ENCODE peak calls at places on chromosomes 11 and 22, in nine cellular contexts. U is A549; K is NCI-H1930; Q is uterus; B is neural crest cell; W is Caki2; C is stimulated activated naive CD4-positive, alpha-beta T cell treated with Interleukin-2 at 50 U/mL for 16 hours; G is GM12891; L is NCI-H1436. V is an unnamed sample.

GRCh38 chr11:131064373-131064991 is 148.2 kb upstream of the SNX19 start:
- DNase-seq in U (peak), K (peak), Q (no peak), B (peak), W (no peak), C (no peak), G (peak), L (peak), V (peak)

GRCh38 chr22:25896098-25896497 is 154.1 kb downstream of the MYO18B start:
- DNase-seq in U (peak), K (peak), Q (no peak), B (no peak), W (no peak), C (no peak), G (no peak), L (no peak), V (no peak)

GRCh38 chr11:11588243-11588642 is 33.6 kb downstream of the GALNT18 start:
- DNase-seq in U (no peak), K (no peak), Q (no peak), B (no peak), W (no peak), C (no peak), G (no peak), L (no peak), V (no peak)

GRCh38 chr22:27531782-27532530 is 269.6 kb downstream of the MN1 start:
- DNase-seq in U (peak), K (no peak), Q (no peak), B (no peak), W (peak), C (no peak), G (no peak), L (no peak), V (no peak)

GRCh38 chr22:24707477-24707816 is 67.1 kb downstream of the PIWIL3 start:
- DNase-seq in U (peak), K (peak), Q (no peak), B (no peak), W (no peak), C (no peak), G (no peak), L (no peak), V (no peak)

GRCh38 chr11:133955091-133955846 is 1.5 kb downstream of the IGSF9B start:
- DNase-seq in U (no peak), K (no peak), Q (peak), B (no peak), W (no peak), C (peak), G (no peak), L (peak), V (no peak)

GRCh38 chr11:115996808-115997188 is 492.6 kb upstream of the CADM1 start:
- DNase-seq in U (no peak), K (no peak), Q (no peak), B (no peak), W (no peak), C (no peak), G (no peak), L (no peak), V (no peak)

GRCh38 chr22:35489225-35489624 is 51.4 kb upstream of the RASD2 start:
- DNase-seq in U (no peak), K (no peak), Q (no peak), B (no peak), W (no peak), C (no peak), G (no peak), L (peak), V (no peak)

GRCh38 chr22:22168190-22168940 is 76.2 kb upstream of the VPREB1 start:
- DNase-seq in U (peak), K (peak), Q (no peak), B (no peak), W (peak), C (no peak), G (peak), L (peak), V (peak)

GRCh38 chr11:68976563-68976962 is 4.2 kb downstream of the MRGPRD start:
- DNase-seq in U (no peak), K (no peak), Q (no peak), B (no peak), W (no peak), C (no peak), G (no peak), L (no peak), V (no peak)

GRCh38 chr11:25612806-25613205 is 719.1 kb upstream of the ANO3 start:
- DNase-seq in U (no peak), K (no peak), Q (no peak), B (no peak), W (no peak), C (no peak), G (no peak), L (no peak), V (no peak)

GRCh38 chr22:23245799-23246136 is 65.5 kb downstream of the BCR start:
- DNase-seq in U (no peak), K (no peak), Q (no peak), B (no peak), W (no peak), C (no peak), G (no peak), L (no peak), V (no peak)

GRCh38 chr22:23283591-23284503 is 103.5 kb downstream of the BCR start:
- DNase-seq in U (no peak), K (no peak), Q (no peak), B (no peak), W (no peak), C (no peak), G (no peak), L (no peak), V (peak)

GRCh38 chr22:48760481-48761238 is 1067.0 kb downstream of the BRD1 start:
- DNase-seq in U (no peak), K (no peak), Q (no peak), B (peak), W (no peak), C (no peak), G (no peak), L (no peak), V (no peak)

GRCh38 chr11:128465946-128466688 is 121.2 kb downstream of the ETS1 start:
- DNase-seq in U (no peak), K (no peak), Q (no peak), B (no peak), W (no peak), C (no peak), G (no peak), L (no peak), V (no peak)

GRCh38 chr11:62710001-62710345 is 2.5 kb downstream of the GNG3 start:
- DNase-seq in U (no peak), K (no peak), Q (no peak), B (peak), W (no peak), C (no peak), G (no peak), L (no peak), V (no peak)

GRCh38 chr11:96203567-96204365 is 139.2 kb downstream of the MAML2 start:
- DNase-seq in U (no peak), K (no peak), Q (no peak), B (no peak), W (no peak), C (no peak), G (no peak), L (no peak), V (no peak)

GRCh38 chr11:102323542-102324261 is 6.4 kb downstream of the BIRC3 start:
- DNase-seq in U (no peak), K (no peak), Q (no peak), B (no peak), W (no peak), C (no peak), G (no peak), L (no peak), V (no peak)

GRCh38 chr11:422249-422656 is 7.5 kb upstream of the SIGIRR start:
- DNase-seq in U (no peak), K (no peak), Q (no peak), B (no peak), W (no peak), C (no peak), G (no peak), L (no peak), V (no peak)

GRCh38 chr11:2566223-2567025 is 121.6 kb downstream of the KCNQ1 start:
- DNase-seq in U (no peak), K (no peak), Q (no peak), B (no peak), W (no peak), C (no peak), G (no peak), L (no peak), V (no peak)

GRCh38 chr11:64747961-64748715 is 4.2 kb upstream of the RASGRP2 start:
- DNase-seq in U (no peak), K (no peak), Q (peak), B (no peak), W (no peak), C (no peak), G (no peak), L (no peak), V (no peak)

GRCh38 chr11:121930004-121930965 is 185.7 kb downstream of the BLID start:
- DNase-seq in U (no peak), K (no peak), Q (no peak), B (no peak), W (peak), C (no peak), G (no peak), L (no peak), V (no peak)

GRCh38 chr11:7251836-7252682 is at the start of gene SYT9:
- DNase-seq in U (peak), K (peak), Q (peak), B (peak), W (peak), C (no peak), G (peak), L (no peak), V (peak)

GRCh38 chr11:12743834-12744449 is 69.7 kb downstream of the TEAD1 start:
- DNase-seq in U (no peak), K (no peak), Q (no peak), B (no peak), W (no peak), C (no peak), G (no peak), L (no peak), V (no peak)